ENCODE peak calls at places on chromosomes 1 and 21, in nine cellular contexts. F is body of pancreas, A is ovary, C is breast epithelium, K is IMR-90, I is stomach, D is A549, Y is tibial nerve, B is H1. U is an unnamed sample. For H3K4me1, the result is how much of the 10 kb centered on the place peaks cover.

GRCh38 chr21:44759628-44760285 is 41.9 kb downstream of the UBE2G2 start:
- DNase-seq in F (no peak), A (no peak), C (no peak), K (no peak), I (peak), D (no peak), Y (no peak), B (no peak), U (no peak)

GRCh38 chr1:950268-950667 is 8.8 kb downstream of the NOC2L start:
- DNase-seq in F (no peak), A (no peak), C (no peak), K (no peak), I (no peak), D (no peak), Y (no peak), B (no peak), U (no peak)

GRCh38 chr21:36695671-36696389 is 3.1 kb upstream of the SIM2 start:
- DNase-seq in F (no peak), A (no peak), C (no peak), K (no peak), I (no peak), D (no peak), Y (no peak), B (peak), U (no peak)

GRCh38 chr1:241842565-241842964 is 5.4 kb upstream of the EXO1 start:
- DNase-seq in F (no peak), A (no peak), C (no peak), K (peak), I (no peak), D (no peak), Y (no peak), B (no peak), U (no peak)

GRCh38 chr1:67735806-67736627 is 51.0 kb downstream of the GADD45A start:
- DNase-seq in F (peak), A (peak), C (peak), K (peak), I (peak), D (peak), Y (peak), B (no peak), U (peak)

GRCh38 chr1:27772071-27772470 is 948 bp upstream of the STX12 start:
- DNase-seq in F (no peak), A (no peak), C (no peak), K (no peak), I (no peak), D (no peak), Y (no peak), B (no peak), U (no peak)

GRCh38 chr1:229582011-229582694 is 23.6 kb upstream of the ABCB10 start:
- DNase-seq in F (peak), A (peak), C (peak), K (peak), I (peak), D (no peak), Y (peak), B (no peak), U (no peak)

GRCh38 chr1:198175418-198176170 is 18.8 kb downstream of the NEK7 start:
- DNase-seq in F (no peak), A (no peak), C (no peak), K (peak), I (no peak), D (no peak), Y (no peak), B (no peak), U (no peak)

GRCh38 chr1:228265167-228265566 is 57.3 kb downstream of the OBSCN start:
- DNase-seq in F (no peak), A (no peak), C (no peak), K (peak), I (no peak), D (no peak), Y (no peak), B (no peak), U (no peak)

GRCh38 chr1:225877570-225877969 is 4.6 kb downstream of the TMEM63A start:
- DNase-seq in F (peak), A (peak), C (peak), K (peak), I (peak), D (peak), Y (peak), B (peak), U (peak)

GRCh38 chr1:153608742-153609584 is 4.0 kb downstream of the S100A16 start:
- DNase-seq in F (peak), A (peak), C (peak), K (peak), I (peak), D (peak), Y (peak), B (peak), U (peak)

GRCh38 chr1:58886611-58887010 is 102.8 kb upstream of the JUN start:
- DNase-seq in F (no peak), A (no peak), C (no peak), K (no peak), I (no peak), D (no peak), Y (peak), B (no peak), U (no peak)

GRCh38 chr1:23436520-23437354 is 12.2 kb upstream of the TCEA3 start:
- DNase-seq in F (peak), A (peak), C (no peak), K (no peak), I (peak), D (no peak), Y (no peak), B (peak), U (no peak)

GRCh38 chr1:77872645-77873044 is 15.8 kb upstream of the NEXN start:
- DNase-seq in F (no peak), A (no peak), C (no peak), K (no peak), I (no peak), D (no peak), Y (no peak), B (no peak), U (no peak)

GRCh38 chr1:68791800-68792199 is 294.9 kb upstream of the DEPDC1 start:
- DNase-seq in F (no peak), A (no peak), C (no peak), K (no peak), I (no peak), D (no peak), Y (no peak), B (peak), U (no peak)

DNA sequence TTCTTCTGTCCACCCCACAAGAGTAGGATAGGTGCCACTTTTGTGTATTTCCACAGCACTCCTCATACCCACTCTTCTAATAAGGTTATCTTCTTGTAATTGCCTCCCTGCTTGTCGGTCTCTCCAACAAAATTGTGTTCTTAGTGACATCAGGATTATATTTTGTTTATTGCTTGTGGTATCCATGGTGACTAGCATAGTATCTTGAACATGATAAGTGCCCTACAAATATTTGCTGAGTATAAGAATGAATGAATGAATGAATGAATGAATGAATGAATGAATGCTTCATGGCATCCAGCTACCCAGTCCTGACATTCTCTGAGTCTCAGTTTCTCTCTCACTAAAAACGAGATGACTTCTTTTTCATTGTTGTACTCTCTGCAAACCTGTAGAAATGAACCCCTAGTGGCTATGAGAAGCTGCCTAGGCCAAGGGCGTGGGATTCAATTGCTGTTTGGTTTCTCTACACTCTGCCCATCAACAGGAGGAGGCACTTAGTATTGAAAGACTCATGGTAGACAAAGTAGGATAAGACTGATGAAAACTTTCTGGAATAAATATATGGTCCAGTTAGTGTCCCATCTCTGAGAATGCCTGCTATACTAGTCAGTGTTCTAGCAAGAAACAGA is 121.0 kb downstream of the TMEM53 start:
- DNase-seq in F (no peak), A (no peak), C (no peak), K (no peak), I (no peak), D (no peak), Y (no peak), B (no peak), U (no peak)
- H3K4me3 ChIP-seq in F (no peak), A (no peak), C (no peak), K (no peak), I (no peak), D (no peak), Y (no peak), B (no peak), U (no peak)

GRCh38 chr1:6269271-6269996 is 8.5 kb upstream of the GPR153 start:
- DNase-seq in F (no peak), A (no peak), C (no peak), K (no peak), I (no peak), D (no peak), Y (no peak), B (no peak), U (no peak)
- TF ChIP-seq POLR2A in F (no peak), A (no peak), C (no peak), K (no peak), I (no peak), D (no peak), Y (no peak), B (no peak), U (no peak)

GRCh38 chr1:233607252-233608119 is 6.4 kb upstream of the KCNK1 start:
- DNase-seq in F (no peak), A (no peak), C (no peak), K (no peak), I (peak), D (no peak), Y (no peak), B (no peak), U (peak)
- H3K4me1 ChIP-seq in F (under half), A (under half), C (under half), K (under half), I (under half), D (under half), Y (under half), B (under half), U (under half)

GRCh38 chr1:35301674-35302392 is 33.3 kb downstream of the ZMYM4 start:
- DNase-seq in F (no peak), A (no peak), C (no peak), K (no peak), I (no peak), D (no peak), Y (no peak), B (no peak), U (no peak)

GRCh38 chr1:35294809-35295208 is 26.3 kb downstream of the ZMYM4 start:
- DNase-seq in F (no peak), A (no peak), C (no peak), K (no peak), I (no peak), D (no peak), Y (no peak), B (no peak), U (no peak)

GRCh38 chr1:35300376-35300775 is 31.9 kb downstream of the ZMYM4 start:
- DNase-seq in F (no peak), A (no peak), C (no peak), K (no peak), I (no peak), D (no peak), Y (no peak), B (no peak), U (no peak)

DNA sequence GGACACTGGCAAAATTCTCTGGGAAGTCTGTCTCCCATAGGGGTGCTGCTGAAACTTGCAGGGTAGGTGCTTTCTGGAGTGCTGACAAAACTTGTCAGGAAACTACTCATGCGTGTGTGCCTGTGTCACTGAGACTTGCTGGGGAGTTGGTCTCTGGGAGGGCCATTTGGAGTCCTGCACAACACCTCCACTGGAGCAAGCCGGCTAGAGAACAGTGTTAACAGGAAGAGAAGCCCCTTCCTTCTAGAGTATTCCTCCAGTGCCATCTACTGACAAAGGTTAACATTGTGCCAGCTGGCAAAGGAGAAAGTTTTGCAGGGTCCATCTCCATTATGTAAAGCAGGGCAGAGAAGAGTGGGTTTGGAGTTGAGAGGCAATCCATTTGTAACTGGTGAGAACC is 30.0 kb downstream of the ZMYM4 start:
- DNase-seq in F (peak), A (peak), C (no peak), K (peak), I (peak), D (peak), Y (peak), B (no peak), U (no peak)
- H3K4me3 ChIP-seq in F (no peak), A (no peak), C (no peak), K (no peak), I (no peak), D (no peak), Y (no peak), B (no peak), U (no peak)

GRCh38 chr1:84985365-84985764 is 11.5 kb downstream of the MCOLN2 start:
- DNase-seq in F (no peak), A (no peak), C (no peak), K (no peak), I (no peak), D (no peak), Y (no peak), B (no peak), U (no peak)

GRCh38 chr1:84991097-84991890 is 5.6 kb downstream of the MCOLN2 start:
- DNase-seq in F (no peak), A (no peak), C (no peak), K (no peak), I (no peak), D (no peak), Y (no peak), B (no peak), U (no peak)

DNA sequence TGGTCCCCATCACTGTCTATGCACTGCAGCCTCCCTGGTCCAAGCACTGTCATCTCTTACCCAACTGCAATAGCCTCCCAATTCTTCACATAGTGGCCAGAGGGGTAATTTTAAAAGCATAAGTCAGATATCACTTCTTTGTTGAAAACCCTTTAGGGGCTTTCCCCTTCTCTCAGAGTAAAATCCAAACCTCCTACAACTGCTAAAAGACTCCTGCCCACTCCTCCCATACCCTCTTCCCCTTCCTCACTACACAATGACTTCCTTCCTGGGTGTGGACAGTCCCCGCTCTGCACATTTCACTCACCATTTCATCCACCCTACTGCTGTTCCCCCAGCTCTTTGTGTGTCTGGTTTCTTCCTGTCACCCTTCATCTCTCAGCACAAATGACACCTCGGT is 8.3 kb downstream of the MCOLN2 start:
- DNase-seq in F (no peak), A (no peak), C (no peak), K (no peak), I (no peak), D (no peak), Y (no peak), B (no peak), U (no peak)
- TF ChIP-seq POLR2A in F (no peak), A (no peak), C (no peak), K (no peak), I (no peak), D (no peak), Y (no peak), B (no peak), U (no peak)

DNA sequence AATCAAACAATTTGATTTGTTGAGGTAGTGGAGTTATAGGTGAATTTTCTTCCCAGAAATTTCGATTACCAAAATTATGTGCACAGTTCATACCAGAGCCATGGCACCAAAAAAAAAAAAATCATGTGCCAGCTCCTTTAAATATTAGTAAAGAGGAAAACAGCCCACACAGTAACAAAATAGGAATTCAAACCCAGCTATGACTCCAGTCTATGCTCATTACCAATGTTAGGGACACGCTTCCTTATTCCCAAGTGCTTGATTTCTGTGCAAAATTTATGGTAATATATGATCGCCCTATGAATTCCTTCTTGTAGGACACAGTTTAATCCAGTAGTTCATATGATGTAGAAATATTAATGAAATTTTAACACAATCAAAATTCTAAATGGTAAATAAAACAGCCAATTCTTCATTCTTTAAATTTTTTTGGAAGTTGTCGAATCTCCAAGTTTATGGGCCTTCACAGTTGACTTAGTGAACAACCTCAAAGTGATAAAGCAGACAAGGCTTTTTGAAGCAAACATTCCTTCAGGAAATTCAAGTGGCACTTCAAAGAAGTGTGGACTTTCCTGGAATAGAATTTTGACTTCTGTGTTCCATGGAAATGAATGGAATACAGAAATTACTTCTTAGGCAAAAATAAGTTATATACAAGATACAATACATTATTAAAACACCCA is 1.9 kb downstream of the TOR1AIP2 start:
- DNase-seq in F (no peak), A (no peak), C (no peak), K (no peak), I (no peak), D (no peak), Y (no peak), B (no peak), U (no peak)
- H3K4me1 ChIP-seq in F (half or more), A (under half), C (under half), K (under half), I (half or more), D (under half), Y (under half), B (under half), U (under half)

DNA sequence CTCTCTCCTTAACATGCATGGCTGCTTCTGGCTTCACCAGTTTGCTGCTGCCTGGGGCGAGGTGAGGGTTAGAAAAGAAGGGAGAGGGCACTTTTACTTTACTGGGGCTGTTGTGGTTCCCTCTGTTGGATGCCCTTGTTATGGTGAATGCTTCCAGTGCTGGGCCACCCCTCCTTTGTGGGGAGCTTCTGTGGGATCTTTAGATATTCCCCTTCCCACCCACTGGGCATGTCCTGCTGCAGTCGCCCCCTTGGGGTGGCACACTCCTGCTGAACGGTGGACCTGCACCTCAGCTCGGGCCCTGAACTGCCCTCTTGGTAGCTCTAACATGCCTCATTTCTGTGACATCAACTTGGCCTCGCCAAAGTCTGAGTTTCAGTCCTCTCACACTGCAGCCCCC is 6.0 kb downstream of the TNN start:
- DNase-seq in F (no peak), A (no peak), C (no peak), K (no peak), I (no peak), D (no peak), Y (no peak), B (peak), U (no peak)
- H3K4me3 ChIP-seq in F (no peak), A (no peak), C (no peak), K (no peak), I (no peak), D (no peak), Y (no peak), B (no peak), U (no peak)